ENCODE peak calls at places on chromosomes 16 and 17, in nine cellular contexts. J, V, O, W, C, S, E, Q and T are unnamed samples.

GRCh38 chr16:69087161-69087581 is 18.3 kb upstream of the HAS3 start:
- DNase-seq in J (no peak), V (no peak), O (no peak), W (no peak), C (no peak), S (no peak), E (no peak), Q (no peak), T (no peak)

GRCh38 chr17:34301986-34302385 is 16.4 kb downstream of the CCL11 start:
- DNase-seq in J (no peak), V (no peak), O (no peak), W (no peak), C (no peak), S (no peak), E (peak; percentile 61), Q (no peak), T (no peak)

GRCh38 chr17:1898332-1898731 is 68.5 kb downstream of the RPA1 start:
- DNase-seq in J (no peak), V (no peak), O (no peak), W (no peak), C (no peak), S (peak; percentile 48), E (no peak), Q (no peak), T (no peak)

GRCh38 chr16:11896776-11897175 is 19.0 kb downstream of the GSPT1 start:
- DNase-seq in J (no peak), V (peak; percentile 83), O (no peak), W (no peak), C (no peak), S (no peak), E (peak; percentile 93), Q (peak; percentile 46), T (no peak)

GRCh38 chr16:27370318-27370717 is 31.7 kb upstream of the IL21R start:
- DNase-seq in J (no peak), V (no peak), O (no peak), W (no peak), C (no peak), S (no peak), E (no peak), Q (no peak), T (no peak)

GRCh38 chr16:79286646-79287423 is 313.7 kb downstream of the MAF start:
- DNase-seq in J (peak; percentile 71), V (no peak), O (no peak), W (no peak), C (peak; percentile 30), S (no peak), E (no peak), Q (no peak), T (peak; percentile 93)

GRCh38 chr16:87956771-87957279 is 5.6 kb downstream of the BANP start:
- DNase-seq in J (no peak), V (peak; percentile 66), O (no peak), W (no peak), C (no peak), S (peak; percentile 35), E (peak; percentile 41), Q (no peak), T (peak; percentile 25)

GRCh38 chr17:78947235-78948153 is 22.3 kb upstream of the TIMP2 start:
- DNase-seq in J (peak; percentile 78), V (no peak), O (no peak), W (no peak), C (no peak), S (no peak), E (no peak), Q (no peak), T (no peak)

DNA sequence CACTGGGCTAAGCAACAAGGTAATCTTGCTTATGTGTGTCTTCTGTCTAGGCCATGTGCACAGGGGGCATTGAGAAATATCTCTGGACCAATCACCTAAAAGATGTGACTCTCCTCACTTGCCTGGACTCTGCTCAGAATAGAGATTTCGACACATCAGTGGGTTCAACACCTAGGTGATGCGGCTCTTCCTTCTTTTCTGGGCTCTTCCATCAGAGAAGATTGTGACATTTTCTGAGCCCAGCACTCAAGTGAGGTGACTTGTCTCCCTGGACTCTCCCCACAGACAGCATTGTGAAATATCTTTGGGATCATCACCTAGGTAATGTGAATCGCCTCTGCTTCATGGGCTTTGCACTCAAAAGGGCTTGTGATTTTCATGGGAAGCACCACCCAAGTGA is 1904.1 kb downstream of the TP53TG3F start:
- DNase-seq in J (no peak), V (no peak), O (no peak), W (no peak), C (no peak), S (no peak), E (no peak), Q (no peak), T (no peak)
- H3K9me3 ChIP-seq in J (no peaks in the 10 kb centered on the region), V (peaks cover 1% of the 10 kb centered on the region), O (no peaks in the 10 kb centered on the region), W (no peaks in the 10 kb centered on the region), C (no peaks in the 10 kb centered on the region), S (peaks cover 17% of the 10 kb centered on the region), E (no peaks in the 10 kb centered on the region), Q (no peaks in the 10 kb centered on the region), T (no peaks in the 10 kb centered on the region)

GRCh38 chr17:43983515-43984411 is 20.7 kb upstream of the NAGS start:
- DNase-seq in J (peak; percentile 44), V (no peak), O (no peak), W (no peak), C (peak; percentile 21), S (peak; percentile 43), E (peak; percentile 42), Q (no peak), T (no peak)
- H3K4me3 ChIP-seq in J (no peak overlapping the region), V (no peak overlapping the region), O (peak overlapping the region; percentile 65), W (no peak overlapping the region), C (peak overlapping the region; percentile 67), S (peak overlapping the region; percentile 66), E (peak overlapping the region; percentile 63), Q (peak overlapping the region; percentile 5), T (no peak overlapping the region)

DNA sequence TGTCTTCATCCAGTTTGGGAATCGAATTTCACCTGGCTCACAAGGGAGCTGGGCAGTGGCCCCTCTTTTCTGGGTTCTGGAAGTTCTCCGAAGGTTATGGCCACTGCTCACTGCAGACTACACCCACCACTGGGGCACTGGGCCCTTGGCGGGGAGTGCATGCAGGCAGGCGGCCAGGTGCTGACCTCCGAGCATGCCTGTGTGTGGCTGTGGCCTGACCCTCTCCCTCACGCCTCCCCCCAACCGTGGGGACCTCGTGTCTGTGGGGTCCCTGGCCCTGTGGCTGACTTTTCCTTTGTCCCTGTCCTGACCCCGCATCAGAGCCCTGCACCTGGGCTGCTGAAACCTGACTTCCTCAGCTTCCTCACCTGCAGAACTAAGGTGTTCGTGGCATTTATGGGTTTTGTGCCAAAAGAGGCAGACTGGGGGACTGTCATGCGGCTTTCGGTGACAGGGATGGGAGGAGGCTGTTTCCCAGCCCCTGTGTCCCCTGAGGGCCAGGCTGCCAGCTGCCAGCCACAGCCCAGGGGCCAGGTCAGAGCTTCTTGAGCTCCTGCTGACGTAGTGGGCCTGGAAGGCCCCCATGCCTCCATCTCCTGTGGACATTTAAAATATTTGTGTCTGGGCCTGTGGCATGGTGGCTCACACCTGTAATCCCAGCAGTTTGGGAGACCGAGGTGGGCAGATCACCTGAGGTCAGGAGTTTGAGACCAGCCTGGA is 21.4 kb downstream of the ASPSCR1 start:
- DNase-seq in J (no peak), V (no peak), O (no peak), W (no peak), C (no peak), S (no peak), E (no peak), Q (no peak), T (no peak)
- H3K9me3 ChIP-seq in J (no peaks in the 10 kb centered on the region), V (no peaks in the 10 kb centered on the region), O (no peaks in the 10 kb centered on the region), W (no peaks in the 10 kb centered on the region), C (no peaks in the 10 kb centered on the region), S (no peaks in the 10 kb centered on the region), E (no peaks in the 10 kb centered on the region), Q (no peaks in the 10 kb centered on the region), T (no peaks in the 10 kb centered on the region)

GRCh38 chr16:86580798-86581185 is 2.4 kb downstream of the FOXL1 start:
- DNase-seq in J (no peak), V (no peak), O (no peak), W (no peak), C (no peak), S (no peak), E (no peak), Q (no peak), T (no peak)
- H3K4me3 ChIP-seq in J (no peak overlapping the region), V (peak overlapping the region; percentile 76), O (peak overlapping the region; percentile 76), W (no peak overlapping the region), C (no peak overlapping the region), S (no peak overlapping the region), E (peak overlapping the region; percentile 81), Q (no peak overlapping the region), T (no peak overlapping the region)

DNA sequence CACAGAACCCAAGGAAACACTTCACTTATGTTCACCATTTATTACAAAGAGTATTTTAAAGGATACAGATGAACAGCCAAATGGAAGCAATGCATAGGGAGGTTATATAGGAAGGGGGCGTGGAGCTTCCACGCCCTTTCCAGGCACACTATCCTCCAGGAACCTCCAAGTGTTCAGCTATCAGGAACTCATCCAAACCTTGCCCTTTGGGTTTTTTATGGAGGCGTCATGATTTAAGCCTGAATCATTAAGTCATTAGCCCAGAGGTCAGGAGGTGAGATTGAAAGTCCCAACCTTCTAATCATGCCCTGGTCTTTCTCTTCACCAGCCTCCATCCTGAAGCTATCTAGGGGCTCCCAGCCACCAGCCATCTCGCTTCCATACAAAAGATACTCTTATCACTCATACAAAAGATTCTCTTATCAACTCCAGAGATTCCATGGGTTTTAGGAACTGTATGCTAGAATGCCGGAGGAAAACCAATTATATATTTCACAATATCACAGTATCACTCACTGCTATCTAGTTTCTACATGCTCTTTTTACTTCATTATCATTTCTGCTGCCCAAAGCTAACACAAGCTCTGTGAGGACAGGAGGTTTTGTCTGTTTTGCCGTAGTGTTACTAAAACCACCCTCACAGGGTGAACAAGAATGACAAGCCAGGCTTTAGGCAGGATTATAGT is 213.4 kb downstream of the SLC39A11 start:
- DNase-seq in J (no peak), V (no peak), O (no peak), W (no peak), C (no peak), S (no peak), E (no peak), Q (no peak), T (no peak)
- H3K9me3 ChIP-seq in J (no peaks in the 10 kb centered on the region), V (no peaks in the 10 kb centered on the region), O (peaks cover 6% of the 10 kb centered on the region), W (no peaks in the 10 kb centered on the region), C (no peaks in the 10 kb centered on the region), S (no peaks in the 10 kb centered on the region), E (no peaks in the 10 kb centered on the region), Q (peaks cover 18% of the 10 kb centered on the region), T (peaks cover 4% of the 10 kb centered on the region)